ENCODE peak calls at places on chromosomes 16 and 17, in seven cellular contexts. One of them, this sample, is unnamed.

GRCh38 chr17:57984936-57985674 is 2.9 kb downstream of the VEZF1 start:
- DNase-seq in lung microvascular endothelial cell: no peak
- DNase-seq in T47D: no peak
- DNase-seq in epithelial cell of esophagus: no peak
- DNase-seq in brain pericyte: no peak
- DNase-seq in T-helper 17 cell: no peak
- DNase-seq in GM06990: no peak
- DNase-seq in this sample: no peak

GRCh38 chr16:4529085-4530060 is 9.2 kb downstream of the CDIP1 start:
- DNase-seq in T-helper 17 cell: no peak
- DNase-seq in brain pericyte: no peak
- DNase-seq in GM06990: no peak
- DNase-seq in T47D: no peak
- DNase-seq in epithelial cell of esophagus: peak; percentile 77
- DNase-seq in lung microvascular endothelial cell: peak; percentile 69
- DNase-seq in this sample: no peak

GRCh38 chr16:10332775-10333174 is 53.1 kb upstream of the ATF7IP2 start:
- DNase-seq in T47D: no peak
- DNase-seq in lung microvascular endothelial cell: no peak
- DNase-seq in GM06990: no peak
- DNase-seq in epithelial cell of esophagus: no peak
- DNase-seq in T-helper 17 cell: no peak
- DNase-seq in brain pericyte: no peak
- DNase-seq in this sample: no peak

GRCh38 chr16:75931043-75931442 is 204.8 kb upstream of the CPHXL start:
- DNase-seq in T47D: no peak
- DNase-seq in brain pericyte: no peak
- DNase-seq in lung microvascular endothelial cell: peak; percentile 6
- DNase-seq in T-helper 17 cell: no peak
- DNase-seq in GM06990: no peak
- DNase-seq in epithelial cell of esophagus: peak; percentile 82
- DNase-seq in this sample: no peak

GRCh38 chr16:28165549-28166046 is 46.2 kb downstream of the XPO6 start:
- DNase-seq in GM06990: no peak
- DNase-seq in brain pericyte: no peak
- DNase-seq in epithelial cell of esophagus: no peak
- DNase-seq in T-helper 17 cell: no peak
- DNase-seq in lung microvascular endothelial cell: no peak
- DNase-seq in T47D: no peak
- DNase-seq in this sample: no peak

GRCh38 chr17:8326591-8327583 is 12.8 kb upstream of the ODF4 start:
- DNase-seq in T-helper 17 cell: peak; percentile 17
- DNase-seq in T47D: no peak
- DNase-seq in lung microvascular endothelial cell: peak; percentile 33
- DNase-seq in GM06990: no peak
- DNase-seq in epithelial cell of esophagus: peak; percentile 17
- DNase-seq in brain pericyte: no peak
- DNase-seq in this sample: no peak

GRCh38 chr17:76138234-76138895 is 2.7 kb downstream of the FOXJ1 start:
- DNase-seq in T47D: no peak
- DNase-seq in GM06990: no peak
- DNase-seq in T-helper 17 cell: no peak
- DNase-seq in brain pericyte: no peak
- DNase-seq in lung microvascular endothelial cell: no peak
- DNase-seq in epithelial cell of esophagus: no peak
- DNase-seq in this sample: no peak

GRCh38 chr16:69451166-69451565 is 26.7 kb downstream of the CYB5B start:
- DNase-seq in T47D: no peak
- DNase-seq in lung microvascular endothelial cell: peak; percentile 24
- DNase-seq in GM06990: no peak
- DNase-seq in epithelial cell of esophagus: no peak
- DNase-seq in T-helper 17 cell: no peak
- DNase-seq in brain pericyte: no peak
- DNase-seq in this sample: no peak

GRCh38 chr16:25260416-25260815 is 2.8 kb upstream of the ZKSCAN2 start:
- DNase-seq in epithelial cell of esophagus: peak; percentile 26
- DNase-seq in brain pericyte: no peak
- DNase-seq in GM06990: no peak
- DNase-seq in T47D: no peak
- DNase-seq in T-helper 17 cell: no peak
- DNase-seq in lung microvascular endothelial cell: no peak
- DNase-seq in this sample: no peak

GRCh38 chr17:34413443-34414076 is 50.5 kb upstream of the CCL1 start:
- DNase-seq in GM06990: no peak
- DNase-seq in epithelial cell of esophagus: no peak
- DNase-seq in T-helper 17 cell: no peak
- DNase-seq in T47D: no peak
- DNase-seq in brain pericyte: no peak
- DNase-seq in lung microvascular endothelial cell: peak; percentile 38
- DNase-seq in this sample: no peak

GRCh38 chr16:73172621-73173312 is 124.8 kb upstream of the ZFHX3 start:
- DNase-seq in GM06990: no peak
- DNase-seq in lung microvascular endothelial cell: peak; percentile 93
- DNase-seq in epithelial cell of esophagus: peak; percentile 43
- DNase-seq in T-helper 17 cell: no peak
- DNase-seq in brain pericyte: peak; percentile 94
- DNase-seq in T47D: peak; percentile 84
- DNase-seq in this sample: peak; percentile 47

GRCh38 chr17:21705021-21705601 is 12.8 kb downstream of the KCNJ18 start:
- DNase-seq in T47D: no peak
- DNase-seq in lung microvascular endothelial cell: no peak
- DNase-seq in brain pericyte: no peak
- DNase-seq in epithelial cell of esophagus: no peak
- DNase-seq in GM06990: no peak
- DNase-seq in T-helper 17 cell: no peak
- DNase-seq in this sample: no peak

GRCh38 chr16:19344224-19344801 is 58.8 kb downstream of the CLEC19A start:
- DNase-seq in epithelial cell of esophagus: no peak
- DNase-seq in brain pericyte: no peak
- DNase-seq in T47D: no peak
- DNase-seq in T-helper 17 cell: no peak
- DNase-seq in lung microvascular endothelial cell: no peak
- DNase-seq in GM06990: no peak
- DNase-seq in this sample: no peak

GRCh38 chr17:76537578-76538280 is at the start of gene CYGB:
- DNase-seq in GM06990: no peak
- DNase-seq in T47D: no peak
- DNase-seq in brain pericyte: no peak
- DNase-seq in epithelial cell of esophagus: no peak
- DNase-seq in lung microvascular endothelial cell: peak; percentile 59
- DNase-seq in T-helper 17 cell: no peak
- DNase-seq in this sample: peak; percentile 40

GRCh38 chr17:73237714-73238113 is 24.0 kb downstream of the CPSF4L start:
- DNase-seq in T47D: no peak
- DNase-seq in GM06990: no peak
- DNase-seq in brain pericyte: no peak
- DNase-seq in lung microvascular endothelial cell: no peak
- DNase-seq in epithelial cell of esophagus: no peak
- DNase-seq in T-helper 17 cell: no peak
- DNase-seq in this sample: no peak

GRCh38 chr17:2002767-2003329 is 22.3 kb downstream of the RTN4RL1 start:
- DNase-seq in epithelial cell of esophagus: no peak
- DNase-seq in T47D: no peak
- DNase-seq in brain pericyte: no peak
- DNase-seq in GM06990: no peak
- DNase-seq in lung microvascular endothelial cell: no peak
- DNase-seq in T-helper 17 cell: no peak
- DNase-seq in this sample: no peak

GRCh38 chr16:4316103-4316731 is 350 bp downstream of the GLIS2 start:
- DNase-seq in GM06990: no peak
- DNase-seq in epithelial cell of esophagus: no peak
- DNase-seq in T47D: no peak
- DNase-seq in lung microvascular endothelial cell: no peak
- DNase-seq in T-helper 17 cell: no peak
- DNase-seq in brain pericyte: no peak
- DNase-seq in this sample: no peak

GRCh38 chr16:54931041-54931756 is 534 bp downstream of the IRX5 start:
- DNase-seq in lung microvascular endothelial cell: peak; percentile 56
- DNase-seq in epithelial cell of esophagus: peak; percentile 64
- DNase-seq in T-helper 17 cell: no peak
- DNase-seq in GM06990: no peak
- DNase-seq in T47D: no peak
- DNase-seq in brain pericyte: no peak
- DNase-seq in this sample: peak; percentile 57

GRCh38 chr17:42337442-42337841 is 49.1 kb downstream of the STAT5A start:
- DNase-seq in lung microvascular endothelial cell: no peak
- DNase-seq in brain pericyte: no peak
- DNase-seq in GM06990: peak; percentile 68
- DNase-seq in epithelial cell of esophagus: no peak
- DNase-seq in T-helper 17 cell: peak; percentile 50
- DNase-seq in T47D: no peak
- DNase-seq in this sample: no peak

GRCh38 chr17:75776399-75777242 is 8.0 kb upstream of the UNK start:
- DNase-seq in T-helper 17 cell: no peak
- DNase-seq in lung microvascular endothelial cell: no peak
- DNase-seq in GM06990: no peak
- DNase-seq in epithelial cell of esophagus: no peak
- DNase-seq in T47D: peak; percentile 57
- DNase-seq in brain pericyte: no peak
- DNase-seq in this sample: no peak

GRCh38 chr17:13940858-13941665 is 128.2 kb upstream of the COX10 start:
- DNase-seq in epithelial cell of esophagus: peak; percentile 1
- DNase-seq in brain pericyte: no peak
- DNase-seq in lung microvascular endothelial cell: no peak
- DNase-seq in GM06990: no peak
- DNase-seq in T47D: no peak
- DNase-seq in T-helper 17 cell: no peak
- DNase-seq in this sample: no peak

GRCh38 chr17:48611681-48612455 is 1.1 kb upstream of the HOXB7 start:
- DNase-seq in epithelial cell of esophagus: no peak
- DNase-seq in GM06990: no peak
- DNase-seq in lung microvascular endothelial cell: no peak
- DNase-seq in T47D: peak; percentile 60
- DNase-seq in T-helper 17 cell: no peak
- DNase-seq in brain pericyte: no peak
- DNase-seq in this sample: peak; percentile 77